ENCODE peak calls at places on chromosomes 2 and 18, in six cellular contexts. R is neural crest cell, S is left cardiac atrium, O is IMR-90, Q is GM12878, G is globus pallidus. C is an unnamed sample.

GRCh38 chr18:2104620-2105462 is 466.5 kb downstream of the METTL4 start:
- DNase-seq in R (peak), S (peak), O (peak), Q (no peak), G (peak), C (peak)

GRCh38 chr2:96089356-96090180 is 26.8 kb downstream of the ADRA2B start:
- DNase-seq in R (no peak), S (no peak), O (no peak), Q (no peak), G (peak), C (no peak)

GRCh38 chr18:54466248-54467005 is 108.7 kb downstream of the C18orf54 start:
- DNase-seq in R (no peak), S (no peak), O (no peak), Q (no peak), G (no peak), C (no peak)

GRCh38 chr18:25737710-25738251 is 352.6 kb downstream of the SS18 start:
- DNase-seq in R (no peak), S (no peak), O (peak), Q (no peak), G (peak), C (peak)

GRCh38 chr18:63025251-63025710 is 294.3 kb downstream of the BCL2 start:
- DNase-seq in R (no peak), S (no peak), O (no peak), Q (no peak), G (no peak), C (no peak)

GRCh38 chr18:34965108-34965507 is 76.1 kb upstream of the MAPRE2 start:
- DNase-seq in R (no peak), S (no peak), O (no peak), Q (no peak), G (no peak), C (no peak)

GRCh38 chr2:110810404-110810803 is 78.0 kb downstream of the ACOXL start:
- DNase-seq in R (no peak), S (no peak), O (no peak), Q (no peak), G (no peak), C (no peak)

GRCh38 chr2:218032336-218033171 is 29.8 kb upstream of the TNS1 start:
- DNase-seq in R (no peak), S (no peak), O (no peak), Q (no peak), G (no peak), C (no peak)

GRCh38 chr2:159243521-159243920 is 43.0 kb downstream of the WDSUB1 start:
- DNase-seq in R (no peak), S (no peak), O (no peak), Q (no peak), G (no peak), C (no peak)

GRCh38 chr2:16023663-16024360 is 83.5 kb downstream of the MYCN start:
- DNase-seq in R (no peak), S (no peak), O (no peak), Q (no peak), G (no peak), C (no peak)

GRCh38 chr2:96552284-96553175 is 16.0 kb downstream of the ARID5A start:
- DNase-seq in R (no peak), S (no peak), O (no peak), Q (no peak), G (no peak), C (no peak)

GRCh38 chr2:63591566-63592175 is 2.9 kb downstream of the MDH1 start:
- DNase-seq in R (no peak), S (no peak), O (no peak), Q (no peak), G (no peak), C (no peak)

GRCh38 chr2:10231551-10232085 is 71.1 kb upstream of the HPCAL1 start:
- DNase-seq in R (no peak), S (no peak), O (no peak), Q (no peak), G (no peak), C (no peak)

C was measured in AG04450.